ENCODE peak calls at places on chromosomes 6 and 20, in eight cellular contexts. N is activated T-cell treated with anti-CD3 and anti-CD28 coated beads, Interleukin-2, amount 50 U/mL, for 24 hours; X is HFFc6; O is NCI-H774; K is endothelial cell; Q is stimulated activated CD4-positive, alpha-beta T cell treated with anti-CD3 and anti-CD28 coated beads, Interleukin-1b, Interleukin-23, amount 100 ng/mL, for 1 hour; S is mammary epithelial cell; F is nucleus accumbens. U is an unnamed sample.

GRCh38 chr20:62765432-62766070 is 30.7 kb upstream of the MRGBP start:
- DNase-seq in O (no peak), Q (no peak), S (no peak), K (no peak), F (no peak), N (no peak), X (no peak), U (no peak)

GRCh38 chr6:118625833-118626232 is 25.6 kb downstream of the CEP85L start:
- DNase-seq in X (no peak), N (no peak), K (no peak), Q (no peak), S (no peak), F (no peak), O (no peak), U (no peak)

GRCh38 chr6:82348130-82348529 is 15.5 kb upstream of the TPBG start:
- DNase-seq in K (no peak), X (no peak), S (no peak), N (no peak), F (no peak), Q (no peak), O (no peak), U (peak)

GRCh38 chr6:23692184-23692583 is 433.8 kb upstream of the NRSN1 start:
- DNase-seq in S (no peak), X (no peak), N (no peak), O (no peak), K (no peak), Q (no peak), F (no peak), U (peak)

GRCh38 chr20:24872291-24873014 is 76.6 kb upstream of the CST7 start:
- DNase-seq in N (no peak), Q (no peak), X (no peak), K (no peak), O (no peak), S (no peak), F (no peak), U (no peak)

GRCh38 chr6:168686339-168686738 is 245.4 kb downstream of the SMOC2 start:
- DNase-seq in X (no peak), O (no peak), N (no peak), Q (no peak), F (no peak), S (no peak), K (no peak), U (no peak)

GRCh38 chr6:60679175-60679574 is 1606.8 kb downstream of the KHDRBS2 start:
- DNase-seq in N (no peak), X (no peak), O (no peak), Q (no peak), S (no peak), K (no peak), F (no peak), U (no peak)

GRCh38 chr6:158060447-158061360 is 79.0 kb downstream of the SYNJ2 start:
- DNase-seq in Q (no peak), F (peak), O (peak), N (no peak), X (peak), S (peak), K (peak), U (peak)

GRCh38 chr6:110329729-110330436 is 28.3 kb downstream of the METTL24 start:
- DNase-seq in X (peak), K (no peak), N (no peak), Q (no peak), F (no peak), S (peak), O (no peak), U (peak)

GRCh38 chr6:134111062-134111677 is 58.7 kb upstream of the SLC2A12 start:
- DNase-seq in O (no peak), X (peak), N (no peak), K (peak), F (no peak), Q (no peak), S (peak), U (peak)

U was measured in PC-3.